ENCODE peak calls at places on chromosomes 3 and 15, in five cellular contexts. D, N, V, W and Y are unnamed samples.

GRCh38 chr3:127607675-127608361 is 9.6 kb downstream of the MCM2 start:
- DNase-seq in N (no peak), W (no peak), D (no peak), V (no peak), Y (no peak)

GRCh38 chr15:25504307-25504706 is 65.5 kb upstream of the UBE3A start:
- DNase-seq in V (no peak), D (no peak), W (no peak), N (no peak), Y (no peak)

GRCh38 chr3:118970819-118971218 is 63.8 kb downstream of the IGSF11 start:
- DNase-seq in W (no peak), V (no peak), N (no peak), D (no peak), Y (no peak)

GRCh38 chr15:70582143-70582945 is 181.0 kb downstream of the UACA start:
- DNase-seq in W (no peak), D (no peak), N (no peak), V (no peak), Y (no peak)

GRCh38 chr15:31291048-31291578 is 35.5 kb upstream of the KLF13 start:
- DNase-seq in N (no peak), D (no peak), V (no peak), W (no peak), Y (no peak)

GRCh38 chr3:23264413-23264812 is 61.3 kb downstream of the UBE2E2 start:
- DNase-seq in N (no peak), D (no peak), W (no peak), V (no peak), Y (no peak)

GRCh38 chr15:30997270-30997669 is 5.8 kb upstream of the MTMR10 start:
- DNase-seq in D (no peak), W (no peak), V (no peak), N (no peak), Y (no peak)

GRCh38 chr15:31471731-31472430 is 145.2 kb downstream of the KLF13 start:
- DNase-seq in V (no peak), N (no peak), W (no peak), D (no peak), Y (no peak)

GRCh38 chr3:99498544-99499234 is 139.7 kb upstream of the COL8A1 start:
- DNase-seq in W (no peak), N (no peak), D (no peak), V (no peak), Y (no peak)

GRCh38 chr3:15294914-15295313 is 37.5 kb downstream of the SH3BP5 start:
- DNase-seq in N (no peak), W (no peak), D (no peak), V (no peak), Y (no peak)

GRCh38 chr3:134033315-134033996 is 3.7 kb upstream of the SLCO2A1 start:
- DNase-seq in V (no peak), N (no peak), W (no peak), D (no peak), Y (no peak)

GRCh38 chr3:37307321-37307720 is 132.9 kb upstream of the LRRFIP2 start:
- DNase-seq in D (no peak), N (no peak), W (no peak), V (no peak), Y (no peak)

GRCh38 chr3:181265750-181266333 is 276.3 kb upstream of the DNAJC19 start:
- DNase-seq in N (no peak), V (no peak), W (no peak), D (no peak), Y (no peak)

GRCh38 chr15:85557385-85557784 is 177.0 kb downstream of the AKAP13 start:
- DNase-seq in V (no peak), W (no peak), D (no peak), N (no peak), Y (no peak)
- TF ChIP-seq MAX in V (no peak), W (no peak), D (no peak), N (no peak), Y (no peak)

GRCh38 chr3:196867507-196868296 is at the start of gene SENP5:
- DNase-seq in N (peak; percentile 89), V (peak; percentile 95), W (peak; percentile 43), D (peak; percentile 75), Y (peak; percentile 62)

GRCh38 chr3:196867155-196867506 is 589 bp upstream of the SENP5 start:
- DNase-seq in V (no peak), D (no peak), N (no peak), W (no peak), Y (no peak)

GRCh38 chr3:196872316-196872715 is 4.6 kb downstream of the SENP5 start:
- DNase-seq in W (no peak), V (no peak), N (no peak), D (no peak), Y (no peak)

GRCh38 chr3:196868297-196868661 is 559 bp downstream of the SENP5 start:
- DNase-seq in N (no peak), V (no peak), W (no peak), D (peak; percentile 20), Y (no peak)
- TF ChIP-seq SRF in N (no peak), V (no peak), W (no peak), D (no peak), Y (no peak)

DNA sequence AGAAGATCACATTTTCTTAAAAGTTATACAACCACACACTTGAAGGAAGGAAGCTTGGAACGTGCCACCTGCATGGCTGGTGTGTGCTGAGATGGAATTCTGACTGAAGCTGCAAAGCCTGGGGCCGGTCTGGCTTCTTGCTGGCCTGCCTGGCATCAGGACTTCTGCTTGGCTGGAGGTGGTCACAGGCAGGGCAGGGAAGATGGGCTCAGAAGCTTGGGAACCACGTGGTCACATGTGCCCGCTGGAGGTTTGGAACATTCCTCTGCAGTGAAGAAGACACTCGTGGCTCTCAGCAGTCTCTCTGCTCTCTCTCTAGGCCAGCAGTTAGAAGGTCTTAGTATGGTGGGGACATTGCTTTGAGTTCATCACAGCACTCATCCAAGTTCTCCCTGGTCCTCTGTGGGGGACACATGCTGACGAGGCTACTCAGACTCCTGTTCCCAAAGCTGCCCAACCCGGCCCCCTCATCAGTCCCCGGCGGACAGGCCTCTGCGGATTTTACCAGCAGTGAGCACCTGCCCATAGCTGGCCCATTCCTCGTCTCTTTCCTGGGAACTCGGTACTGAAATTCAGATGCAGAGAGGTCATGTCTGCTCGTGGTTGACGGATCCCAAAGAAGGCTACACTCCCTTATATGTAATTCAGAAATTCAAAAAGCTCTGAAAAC is 229.0 kb downstream of the ADAMTS17 start:
- DNase-seq in V (no peak), W (no peak), N (no peak), D (no peak), Y (no peak)
- TF ChIP-seq MAX in V (no peak), W (no peak), N (no peak), D (no peak), Y (no peak)

GRCh38 chr15:95620934-95621579 is 709.4 kb upstream of the NR2F2 start:
- DNase-seq in D (no peak), N (no peak), V (no peak), W (peak; percentile 35), Y (no peak)
- TF ChIP-seq SRF in D (no peak), N (no peak), V (no peak), W (no peak), Y (no peak)

DNA sequence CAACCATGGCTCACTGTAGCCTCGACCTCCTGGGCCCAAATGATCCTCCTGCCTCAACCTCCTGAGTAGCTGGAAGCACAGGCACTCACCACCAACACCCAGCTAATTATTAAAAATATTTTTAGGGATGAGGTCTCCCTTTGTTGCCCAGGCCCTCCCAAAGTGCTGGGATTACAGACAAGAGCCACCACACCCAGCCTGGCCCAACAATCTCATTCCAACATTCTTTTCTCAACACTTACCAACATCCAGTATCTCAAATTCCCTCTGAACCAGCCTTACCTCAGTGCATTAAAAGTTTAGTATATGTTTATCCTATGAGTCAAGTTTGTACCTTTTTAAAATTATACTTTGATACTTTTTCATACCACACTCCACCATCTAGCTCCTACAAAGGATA is 25.0 kb downstream of the ANXA2 start:
- DNase-seq in W (no peak), N (no peak), V (no peak), D (no peak), Y (no peak)
- TF ChIP-seq MAX in W (no peak), N (no peak), V (no peak), D (no peak), Y (no peak)

GRCh38 chr3:12620729-12621128 is 43.2 kb downstream of the RAF1 start:
- DNase-seq in W (no peak), V (no peak), N (no peak), D (no peak), Y (no peak)
- TF ChIP-seq SRF in W (no peak), V (no peak), N (no peak), D (no peak), Y (no peak)

GRCh38 chr3:195802795-195803194 is 8.9 kb downstream of the MUC4 start:
- DNase-seq in W (no peak), V (peak; percentile 40), N (no peak), D (no peak), Y (no peak)
- TF ChIP-seq MAX in W (no peak), V (no peak), N (no peak), D (no peak), Y (no peak)

GRCh38 chr15:77039217-77039533 is 31.7 kb downstream of the TSPAN3 start:
- DNase-seq in N (no peak), W (no peak), V (no peak), D (no peak), Y (no peak)
- TF ChIP-seq SRF in N (no peak), W (no peak), V (no peak), D (no peak), Y (no peak)

GRCh38 chr3:197373096-197373495 is 74.7 kb upstream of the DLG1 start:
- DNase-seq in V (no peak), D (no peak), W (no peak), N (no peak), Y (no peak)

GRCh38 chr3:197368821-197369220 is 70.4 kb upstream of the DLG1 start:
- DNase-seq in V (no peak), W (no peak), D (no peak), N (no peak), Y (no peak)

GRCh38 chr3:197372076-197372661 is 73.8 kb upstream of the DLG1 start:
- DNase-seq in D (peak; percentile 66), W (no peak), V (no peak), N (no peak), Y (no peak)

GRCh38 chr3:197369545-197369944 is 71.1 kb upstream of the DLG1 start:
- DNase-seq in V (no peak), D (no peak), W (no peak), N (no peak), Y (no peak)

GRCh38 chr3:197371521-197372075 is 73.2 kb upstream of the DLG1 start:
- DNase-seq in N (no peak), D (no peak), W (no peak), V (no peak), Y (no peak)
- TF ChIP-seq MAX in N (no peak), D (no peak), W (no peak), V (no peak), Y (no peak)